ENCODE peak calls at places on chromosomes 7 and 10, in nine cellular contexts. Q is CD8-positive, alpha-beta T cell; V is ovary; H is PC-9; A is BE2C; W is lung; L is transverse colon; P is uterus; S is A673. T is an unnamed sample.

GRCh38 chr7:42883950-42884349 is 27.9 kb downstream of the C7orf25 start:
- DNase-seq in S (no peak), Q (no peak), L (no peak), P (no peak), V (no peak), W (peak; percentile 59), A (peak; percentile 71), H (peak; percentile 68), T (no peak)

GRCh38 chr10:124386186-124387077 is 32.3 kb downstream of the OAT start:
- DNase-seq in V (no peak), H (no peak), W (no peak), L (no peak), A (no peak), S (no peak), Q (no peak), P (no peak), T (peak; percentile 60)

GRCh38 chr10:101236376-101237079 is 7.3 kb upstream of the LBX1 start:
- DNase-seq in V (no peak), A (no peak), W (no peak), H (no peak), Q (no peak), P (no peak), L (no peak), S (peak; percentile 44), T (no peak)

GRCh38 chr10:34584164-34584563 is 230.9 kb downstream of the PARD3 start:
- DNase-seq in Q (no peak), W (no peak), S (peak; percentile 41), V (no peak), H (no peak), L (no peak), P (peak; percentile 39), A (no peak), T (no peak)

GRCh38 chr7:52547301-52547920 is 488.0 kb upstream of the POM121L12 start:
- DNase-seq in P (no peak), S (no peak), Q (no peak), V (no peak), W (no peak), L (no peak), A (no peak), H (no peak), T (no peak)

GRCh38 chr7:105141068-105141467 is 127.1 kb downstream of the KMT2E start:
- DNase-seq in H (no peak), A (peak; percentile 25), W (no peak), L (no peak), S (peak; percentile 66), V (no peak), Q (no peak), P (no peak), T (no peak)

GRCh38 chr7:44764081-44764480 is 15.4 kb downstream of the ZMIZ2 start:
- DNase-seq in V (no peak), P (no peak), S (no peak), A (no peak), L (no peak), W (no peak), Q (no peak), H (no peak), T (no peak)

GRCh38 chr10:69459893-69460575 is 8.8 kb downstream of the TSPAN15 start:
- DNase-seq in P (no peak), S (no peak), V (no peak), Q (no peak), A (no peak), H (no peak), W (no peak), L (no peak), T (no peak)

GRCh38 chr10:130362308-130362761 is 226.1 kb downstream of the GLRX3 start:
- DNase-seq in P (no peak), V (no peak), S (no peak), Q (no peak), H (no peak), W (no peak), L (no peak), A (no peak), T (no peak)

GRCh38 chr10:5343561-5343960 is 21.2 kb upstream of the UCN3 start:
- DNase-seq in W (no peak), H (no peak), Q (no peak), A (no peak), L (no peak), P (no peak), S (peak; percentile 48), V (no peak), T (no peak)

GRCh38 chr10:60905580-60905979 is 38.4 kb downstream of the RHOBTB1 start:
- DNase-seq in P (peak; percentile 40), H (peak; percentile 34), A (no peak), V (no peak), L (peak; percentile 22), S (no peak), Q (no peak), W (peak; percentile 60), T (peak; percentile 89)

GRCh38 chr10:13144814-13145213 is 16.5 kb upstream of the MCM10 start:
- DNase-seq in Q (no peak), H (no peak), W (no peak), A (no peak), L (no peak), S (no peak), V (no peak), P (no peak), T (no peak)

GRCh38 chr10:117365612-117366011 is 9.6 kb downstream of the PDZD8 start:
- DNase-seq in P (no peak), V (no peak), S (no peak), A (no peak), W (peak; percentile 50), H (peak; percentile 92), L (peak; percentile 36), Q (no peak), T (no peak)

GRCh38 chr10:129417164-129417563 is 49.9 kb upstream of the MGMT start:
- DNase-seq in Q (no peak), W (no peak), L (no peak), S (peak; percentile 35), V (no peak), H (no peak), P (peak; percentile 31), A (no peak), T (no peak)

GRCh38 chr7:112350596-112350995 is 99.7 kb upstream of the IFRD1 start:
- DNase-seq in S (no peak), H (no peak), L (no peak), A (no peak), W (no peak), V (no peak), P (no peak), Q (no peak), T (no peak)

GRCh38 chr10:107004362-107004761 is 160.1 kb downstream of the SORCS1 start:
- DNase-seq in H (no peak), S (no peak), W (no peak), L (no peak), A (no peak), P (no peak), Q (no peak), V (no peak), T (no peak)

GRCh38 chr10:110872145-110872983 is 636 bp downstream of the PDCD4 start:
- DNase-seq in H (no peak), P (peak; percentile 80), L (peak; percentile 75), V (peak; percentile 83), A (peak; percentile 88), S (peak; percentile 89), W (peak; percentile 58), Q (peak; percentile 87), T (peak; percentile 89)

GRCh38 chr10:132484922-132485321 is 52.7 kb upstream of the INPP5A start:
- DNase-seq in S (no peak), Q (no peak), H (no peak), W (no peak), P (no peak), A (no peak), L (no peak), V (no peak), T (peak; percentile 37)

GRCh38 chr10:60172363-60172990 is 217.2 kb downstream of the ANK3 start:
- DNase-seq in Q (no peak), W (no peak), V (no peak), A (no peak), L (no peak), S (no peak), H (peak; percentile 84), P (no peak), T (no peak)

GRCh38 chr10:50536617-50537252 is 87.0 kb downstream of the SGMS1 start:
- DNase-seq in W (no peak), H (no peak), Q (no peak), S (no peak), L (no peak), P (no peak), A (no peak), V (no peak), T (no peak)

GRCh38 chr7:129184979-129185670 is 3.3 kb upstream of the SMO start:
- DNase-seq in L (no peak), W (no peak), S (no peak), Q (no peak), A (no peak), V (no peak), H (no peak), P (no peak), T (no peak)
- TF ChIP-seq CTCF in L (no peak), W (no peak), S (no peak), Q (no peak), A (no peak), V (no peak), H (no peak), P (no peak), T (no peak)

DNA sequence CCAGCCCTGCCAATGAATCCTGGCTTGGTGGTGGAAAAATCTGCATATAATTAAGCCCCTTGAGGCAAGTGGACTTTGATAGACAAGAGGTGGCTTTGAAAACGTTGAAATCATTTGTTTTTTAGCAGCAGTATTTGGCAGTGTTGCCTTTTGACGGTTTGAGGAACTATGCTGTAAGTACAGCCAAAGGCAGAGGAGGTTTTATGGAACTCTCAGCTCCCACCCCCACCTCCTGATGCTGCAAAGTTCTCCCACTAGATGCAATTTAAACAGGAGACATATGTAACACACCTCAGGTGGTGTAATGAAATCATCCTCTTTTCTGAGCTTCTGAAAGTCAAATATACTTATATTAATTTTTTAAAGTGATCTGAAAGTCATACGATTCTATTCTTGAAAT is 295.7 kb downstream of the DPP6 start:
- DNase-seq in H (no peak), L (no peak), A (no peak), V (no peak), P (no peak), S (no peak), Q (no peak), W (no peak), T (no peak)
- H3K9me3 ChIP-seq in H (no peaks in the 10 kb centered on the region), L (no peaks in the 10 kb centered on the region), A (no peaks in the 10 kb centered on the region), V (no peaks in the 10 kb centered on the region), P (no peaks in the 10 kb centered on the region), S (no peaks in the 10 kb centered on the region), Q (no peaks in the 10 kb centered on the region), W (peaks cover 4% of the 10 kb centered on the region), T (no peaks in the 10 kb centered on the region)

GRCh38 chr10:114400091-114400490 is 4.2 kb downstream of the AFAP1L2 start:
- DNase-seq in H (no peak), W (no peak), S (no peak), L (no peak), V (no peak), P (peak; percentile 58), A (no peak), Q (no peak), T (peak; percentile 63)
- H3K4me3 ChIP-seq in H (no peak overlapping the region), W (no peak overlapping the region), S (no peak overlapping the region), L (no peak overlapping the region), V (no peak overlapping the region), P (no peak overlapping the region), A (no peak overlapping the region), Q (no peak overlapping the region), T (no peak overlapping the region)

GRCh38 chr10:21496285-21497176 is 29.0 kb downstream of the SKIDA1 start:
- DNase-seq in S (peak; percentile 89), H (no peak), W (peak; percentile 46), L (peak; percentile 48), P (no peak), A (peak; percentile 71), V (peak; percentile 67), Q (peak; percentile 63), T (peak; percentile 74)
- TF ChIP-seq CTCF in S (peak; percentile 63), H (no peak), W (no peak), L (no peak), P (peak; percentile 18), A (peak; percentile 38), V (no peak), Q (peak; percentile 23), T (peak; percentile 26)